ENCODE peak calls at places on chromosomes 3 and 15, in nine cellular contexts. One of them, this sample, is unnamed.

GRCh38 chr3:4071481-4072184 is 231.5 kb upstream of the SETMAR start:
- DNase-seq in SJSA1: no peak
- DNase-seq in Karpas-422: no peak
- DNase-seq in CD8-positive, alpha-beta memory T cell: no peak
- DNase-seq in left ventricle myocardium inferior: no peak
- DNase-seq in MM.1S: no peak
- DNase-seq in cardiac muscle cell: no peak
- DNase-seq in neuronal stem cell: peak; percentile 38
- DNase-seq in upper lobe of right lung: no peak
- DNase-seq in this sample: no peak

GRCh38 chr3:69558912-69559311 is 173.0 kb upstream of the FRMD4B start:
- DNase-seq in SJSA1: no peak
- DNase-seq in Karpas-422: no peak
- DNase-seq in CD8-positive, alpha-beta memory T cell: no peak
- DNase-seq in left ventricle myocardium inferior: no peak
- DNase-seq in MM.1S: no peak
- DNase-seq in cardiac muscle cell: no peak
- DNase-seq in neuronal stem cell: no peak
- DNase-seq in upper lobe of right lung: no peak
- DNase-seq in this sample: no peak

GRCh38 chr3:114542359-114542758 is 248.5 kb downstream of the TIGIT start:
- DNase-seq in SJSA1: no peak
- DNase-seq in Karpas-422: no peak
- DNase-seq in CD8-positive, alpha-beta memory T cell: no peak
- DNase-seq in left ventricle myocardium inferior: no peak
- DNase-seq in MM.1S: no peak
- DNase-seq in cardiac muscle cell: no peak
- DNase-seq in neuronal stem cell: peak; percentile 29
- DNase-seq in upper lobe of right lung: no peak
- DNase-seq in this sample: no peak

GRCh38 chr15:60396100-60396499 is 1.7 kb downstream of the ANXA2 start:
- DNase-seq in SJSA1: peak; percentile 61
- DNase-seq in Karpas-422: no peak
- DNase-seq in CD8-positive, alpha-beta memory T cell: no peak
- DNase-seq in left ventricle myocardium inferior: no peak
- DNase-seq in MM.1S: no peak
- DNase-seq in cardiac muscle cell: no peak
- DNase-seq in neuronal stem cell: no peak
- DNase-seq in upper lobe of right lung: no peak
- DNase-seq in this sample: no peak

GRCh38 chr3:52028572-52028971 is 27.8 kb downstream of the DUSP7 start:
- DNase-seq in SJSA1: no peak
- DNase-seq in Karpas-422: no peak
- DNase-seq in CD8-positive, alpha-beta memory T cell: no peak
- DNase-seq in left ventricle myocardium inferior: peak; percentile 84
- DNase-seq in MM.1S: no peak
- DNase-seq in cardiac muscle cell: no peak
- DNase-seq in neuronal stem cell: no peak
- DNase-seq in upper lobe of right lung: no peak
- DNase-seq in this sample: no peak

GRCh38 chr15:48984021-48984420 is 20.3 kb upstream of the SHC4 start:
- DNase-seq in SJSA1: no peak
- DNase-seq in Karpas-422: no peak
- DNase-seq in CD8-positive, alpha-beta memory T cell: no peak
- DNase-seq in left ventricle myocardium inferior: no peak
- DNase-seq in MM.1S: no peak
- DNase-seq in cardiac muscle cell: no peak
- DNase-seq in neuronal stem cell: no peak
- DNase-seq in upper lobe of right lung: no peak
- DNase-seq in this sample: no peak

GRCh38 chr3:22713936-22714335 is 489.2 kb upstream of the UBE2E2 start:
- DNase-seq in SJSA1: peak; percentile 62
- DNase-seq in Karpas-422: no peak
- DNase-seq in CD8-positive, alpha-beta memory T cell: no peak
- DNase-seq in left ventricle myocardium inferior: no peak
- DNase-seq in MM.1S: no peak
- DNase-seq in cardiac muscle cell: no peak
- DNase-seq in neuronal stem cell: no peak
- DNase-seq in upper lobe of right lung: no peak
- DNase-seq in this sample: no peak

GRCh38 chr3:55453871-55454496 is 33.1 kb downstream of the WNT5A start:
- DNase-seq in SJSA1: no peak
- DNase-seq in Karpas-422: no peak
- DNase-seq in CD8-positive, alpha-beta memory T cell: no peak
- DNase-seq in left ventricle myocardium inferior: no peak
- DNase-seq in MM.1S: peak; percentile 44
- DNase-seq in cardiac muscle cell: no peak
- DNase-seq in neuronal stem cell: no peak
- DNase-seq in upper lobe of right lung: no peak
- DNase-seq in this sample: no peak

GRCh38 chr3:15438988-15439387 is 11.6 kb downstream of the EAF1 start:
- DNase-seq in SJSA1: no peak
- DNase-seq in Karpas-422: no peak
- DNase-seq in CD8-positive, alpha-beta memory T cell: no peak
- DNase-seq in left ventricle myocardium inferior: no peak
- DNase-seq in MM.1S: no peak
- DNase-seq in cardiac muscle cell: no peak
- DNase-seq in neuronal stem cell: no peak
- DNase-seq in upper lobe of right lung: no peak
- DNase-seq in this sample: no peak

GRCh38 chr3:183195266-183195665 is 32.7 kb upstream of the LAMP3 start:
- DNase-seq in SJSA1: no peak
- DNase-seq in Karpas-422: no peak
- DNase-seq in CD8-positive, alpha-beta memory T cell: no peak
- DNase-seq in left ventricle myocardium inferior: no peak
- DNase-seq in MM.1S: no peak
- DNase-seq in cardiac muscle cell: no peak
- DNase-seq in neuronal stem cell: no peak
- DNase-seq in upper lobe of right lung: no peak
- DNase-seq in this sample: no peak

GRCh38 chr3:134350861-134351311 is 23.4 kb downstream of the AMOTL2 start:
- DNase-seq in SJSA1: no peak
- DNase-seq in Karpas-422: no peak
- DNase-seq in CD8-positive, alpha-beta memory T cell: no peak
- DNase-seq in left ventricle myocardium inferior: no peak
- DNase-seq in MM.1S: no peak
- DNase-seq in cardiac muscle cell: no peak
- DNase-seq in neuronal stem cell: no peak
- DNase-seq in upper lobe of right lung: no peak
- DNase-seq in this sample: no peak

GRCh38 chr3:156674911-156675743 is 737 bp downstream of the TIPARP start:
- DNase-seq in SJSA1: peak; percentile 59
- DNase-seq in Karpas-422: peak; percentile 80
- DNase-seq in CD8-positive, alpha-beta memory T cell: peak; percentile 44
- DNase-seq in left ventricle myocardium inferior: peak; percentile 76
- DNase-seq in MM.1S: peak; percentile 67
- DNase-seq in cardiac muscle cell: peak; percentile 56
- DNase-seq in neuronal stem cell: peak; percentile 61
- DNase-seq in upper lobe of right lung: peak; percentile 88
- DNase-seq in this sample: peak; percentile 33

GRCh38 chr3:159045279-159045678 is 243.4 kb downstream of the MFSD1 start:
- DNase-seq in SJSA1: no peak
- DNase-seq in Karpas-422: peak; percentile 31
- DNase-seq in CD8-positive, alpha-beta memory T cell: no peak
- DNase-seq in left ventricle myocardium inferior: no peak
- DNase-seq in MM.1S: no peak
- DNase-seq in cardiac muscle cell: no peak
- DNase-seq in neuronal stem cell: no peak
- DNase-seq in upper lobe of right lung: no peak
- DNase-seq in this sample: no peak

GRCh38 chr3:16927485-16927884 is 42.7 kb downstream of the PLCL2 start:
- DNase-seq in SJSA1: no peak
- DNase-seq in Karpas-422: peak; percentile 52
- DNase-seq in CD8-positive, alpha-beta memory T cell: no peak
- DNase-seq in left ventricle myocardium inferior: no peak
- DNase-seq in MM.1S: no peak
- DNase-seq in cardiac muscle cell: no peak
- DNase-seq in neuronal stem cell: no peak
- DNase-seq in upper lobe of right lung: no peak
- DNase-seq in this sample: no peak
- H3K4me1 ChIP-seq in SJSA1: peaks cover 16% of the 10 kb centered on the region
- H3K4me1 ChIP-seq in Karpas-422: no peaks in the 10 kb centered on the region
- H3K4me1 ChIP-seq in CD8-positive, alpha-beta memory T cell: peaks cover 30% of the 10 kb centered on the region
- H3K4me1 ChIP-seq in left ventricle myocardium inferior: peaks cover 55% of the 10 kb centered on the region
- H3K4me1 ChIP-seq in MM.1S: peaks cover 5% of the 10 kb centered on the region
- H3K4me1 ChIP-seq in cardiac muscle cell: no peaks in the 10 kb centered on the region
- H3K4me1 ChIP-seq in neuronal stem cell: no peaks in the 10 kb centered on the region
- H3K4me1 ChIP-seq in upper lobe of right lung: no peaks in the 10 kb centered on the region
- H3K4me1 ChIP-seq in this sample: peaks cover 3% of the 10 kb centered on the region

DNA sequence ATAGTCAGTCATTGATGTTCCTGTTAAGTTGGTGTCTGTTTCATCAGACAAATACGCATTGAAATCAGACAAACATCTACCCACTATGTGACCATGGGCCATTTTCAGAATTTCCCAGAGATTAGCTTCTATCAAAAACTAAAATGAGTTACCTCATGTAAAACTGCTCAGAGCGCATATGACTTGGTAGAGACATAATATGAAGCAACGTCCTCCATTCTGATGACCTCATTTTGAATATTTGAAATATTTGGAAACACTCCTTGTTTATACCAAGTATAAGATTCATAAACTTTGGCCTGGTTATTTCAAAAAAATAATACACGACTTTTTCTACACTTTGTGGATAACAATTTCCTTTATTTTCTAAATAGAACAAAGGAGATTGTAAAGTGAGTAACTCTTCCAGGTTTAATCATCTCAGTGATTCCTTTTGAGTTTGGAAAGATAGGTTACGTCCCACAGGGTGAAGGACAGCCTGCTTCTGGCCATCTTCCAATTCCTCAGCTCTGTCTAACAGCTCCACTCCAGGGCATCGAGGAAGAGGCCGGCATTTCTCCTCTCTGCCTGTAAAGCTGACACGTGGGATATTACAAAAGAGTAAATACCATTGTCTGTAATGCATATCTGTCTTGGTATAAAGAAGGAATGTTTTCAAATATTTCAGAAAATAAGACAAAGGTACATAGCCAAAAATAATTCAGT is 122.6 kb downstream of the CADM2 start:
- DNase-seq in SJSA1: no peak
- DNase-seq in Karpas-422: no peak
- DNase-seq in CD8-positive, alpha-beta memory T cell: no peak
- DNase-seq in left ventricle myocardium inferior: no peak
- DNase-seq in MM.1S: no peak
- DNase-seq in cardiac muscle cell: peak; percentile 39
- DNase-seq in neuronal stem cell: no peak
- DNase-seq in upper lobe of right lung: no peak
- DNase-seq in this sample: no peak
- H3K27ac ChIP-seq in SJSA1: no peak overlapping the region
- H3K27ac ChIP-seq in Karpas-422: no peak overlapping the region
- H3K27ac ChIP-seq in CD8-positive, alpha-beta memory T cell: no peak overlapping the region
- H3K27ac ChIP-seq in left ventricle myocardium inferior: no peak overlapping the region
- H3K27ac ChIP-seq in MM.1S: no peak overlapping the region
- H3K27ac ChIP-seq in cardiac muscle cell: no peak overlapping the region
- H3K27ac ChIP-seq in neuronal stem cell: no peak overlapping the region
- H3K27ac ChIP-seq in upper lobe of right lung: no peak overlapping the region
- H3K27ac ChIP-seq in this sample: no peak overlapping the region

GRCh38 chr3:61890167-61890566 is 328.8 kb downstream of the PTPRG start:
- DNase-seq in SJSA1: no peak
- DNase-seq in Karpas-422: no peak
- DNase-seq in CD8-positive, alpha-beta memory T cell: no peak
- DNase-seq in left ventricle myocardium inferior: no peak
- DNase-seq in MM.1S: no peak
- DNase-seq in cardiac muscle cell: no peak
- DNase-seq in neuronal stem cell: no peak
- DNase-seq in upper lobe of right lung: no peak
- DNase-seq in this sample: no peak

GRCh38 chr3:61882253-61882652 is 320.9 kb downstream of the PTPRG start:
- DNase-seq in SJSA1: no peak
- DNase-seq in Karpas-422: no peak
- DNase-seq in CD8-positive, alpha-beta memory T cell: no peak
- DNase-seq in left ventricle myocardium inferior: no peak
- DNase-seq in MM.1S: no peak
- DNase-seq in cardiac muscle cell: no peak
- DNase-seq in neuronal stem cell: no peak
- DNase-seq in upper lobe of right lung: no peak
- DNase-seq in this sample: no peak

GRCh38 chr3:61889259-61889658 is 327.9 kb downstream of the PTPRG start:
- DNase-seq in SJSA1: no peak
- DNase-seq in Karpas-422: no peak
- DNase-seq in CD8-positive, alpha-beta memory T cell: no peak
- DNase-seq in left ventricle myocardium inferior: no peak
- DNase-seq in MM.1S: no peak
- DNase-seq in cardiac muscle cell: no peak
- DNase-seq in neuronal stem cell: no peak
- DNase-seq in upper lobe of right lung: no peak
- DNase-seq in this sample: no peak

GRCh38 chr3:61884794-61885193 is 323.4 kb downstream of the PTPRG start:
- DNase-seq in SJSA1: no peak
- DNase-seq in Karpas-422: no peak
- DNase-seq in CD8-positive, alpha-beta memory T cell: no peak
- DNase-seq in left ventricle myocardium inferior: no peak
- DNase-seq in MM.1S: no peak
- DNase-seq in cardiac muscle cell: no peak
- DNase-seq in neuronal stem cell: no peak
- DNase-seq in upper lobe of right lung: no peak
- DNase-seq in this sample: no peak

DNA sequence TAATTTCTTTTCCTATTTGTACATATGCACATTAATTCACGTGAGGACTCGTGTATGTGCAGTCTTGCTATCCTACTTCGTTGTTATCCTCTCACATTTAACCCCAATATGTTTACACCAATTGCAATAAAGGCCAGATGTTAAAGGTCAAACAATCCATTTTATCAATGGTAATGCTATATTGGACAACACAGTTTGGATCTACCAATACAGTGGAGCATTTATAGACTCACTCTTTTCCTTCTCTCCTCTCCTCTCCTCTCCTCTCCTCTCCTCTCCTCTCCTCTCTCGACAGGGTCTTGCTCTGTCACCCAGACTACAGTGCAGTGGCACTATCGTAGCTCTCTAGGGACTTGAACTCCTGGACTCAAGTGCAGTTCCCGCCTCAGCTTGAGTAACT is 324.0 kb downstream of the PTPRG start:
- DNase-seq in SJSA1: no peak
- DNase-seq in Karpas-422: no peak
- DNase-seq in CD8-positive, alpha-beta memory T cell: no peak
- DNase-seq in left ventricle myocardium inferior: no peak
- DNase-seq in MM.1S: no peak
- DNase-seq in cardiac muscle cell: no peak
- DNase-seq in neuronal stem cell: no peak
- DNase-seq in upper lobe of right lung: no peak
- DNase-seq in this sample: no peak
- H3K4me1 ChIP-seq in SJSA1: no peaks in the 10 kb centered on the region
- H3K4me1 ChIP-seq in Karpas-422: peaks cover 3% of the 10 kb centered on the region
- H3K4me1 ChIP-seq in CD8-positive, alpha-beta memory T cell: no peaks in the 10 kb centered on the region
- H3K4me1 ChIP-seq in left ventricle myocardium inferior: peaks cover 36% of the 10 kb centered on the region
- H3K4me1 ChIP-seq in MM.1S: peaks cover 5% of the 10 kb centered on the region
- H3K4me1 ChIP-seq in cardiac muscle cell: peaks cover 1% of the 10 kb centered on the region
- H3K4me1 ChIP-seq in neuronal stem cell: no peaks in the 10 kb centered on the region
- H3K4me1 ChIP-seq in upper lobe of right lung: no peaks in the 10 kb centered on the region
- H3K4me1 ChIP-seq in this sample: peaks cover 24% of the 10 kb centered on the region

DNA sequence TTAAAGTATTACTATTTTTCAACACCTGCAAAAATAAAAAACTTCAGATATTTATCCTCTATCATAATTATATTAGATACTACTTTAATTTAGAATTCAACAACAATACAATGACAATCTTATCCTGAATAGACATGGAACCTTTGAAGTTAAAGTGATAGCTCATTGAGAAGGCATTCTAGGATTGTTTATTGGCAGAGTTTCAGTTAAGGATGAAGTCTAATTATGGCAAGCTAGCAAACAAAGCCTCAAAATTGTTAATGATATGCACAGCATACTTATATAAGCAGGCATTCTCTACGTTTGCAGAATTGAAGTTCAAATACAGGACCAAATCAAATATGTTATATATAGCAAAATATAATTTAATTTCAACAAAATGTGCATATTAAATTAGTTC is 91.2 kb upstream of the ABI3BP start:
- DNase-seq in SJSA1: no peak
- DNase-seq in Karpas-422: no peak
- DNase-seq in CD8-positive, alpha-beta memory T cell: no peak
- DNase-seq in left ventricle myocardium inferior: no peak
- DNase-seq in MM.1S: no peak
- DNase-seq in cardiac muscle cell: no peak
- DNase-seq in neuronal stem cell: no peak
- DNase-seq in upper lobe of right lung: no peak
- DNase-seq in this sample: no peak
- H3K27ac ChIP-seq in SJSA1: no peak overlapping the region
- H3K27ac ChIP-seq in Karpas-422: no peak overlapping the region
- H3K27ac ChIP-seq in CD8-positive, alpha-beta memory T cell: no peak overlapping the region
- H3K27ac ChIP-seq in left ventricle myocardium inferior: no peak overlapping the region
- H3K27ac ChIP-seq in MM.1S: no peak overlapping the region
- H3K27ac ChIP-seq in cardiac muscle cell: no peak overlapping the region
- H3K27ac ChIP-seq in neuronal stem cell: no peak overlapping the region
- H3K27ac ChIP-seq in upper lobe of right lung: no peak overlapping the region
- H3K27ac ChIP-seq in this sample: no peak overlapping the region

This sample was measured in thoracic aorta.